ENCODE peak calls at places on chromosomes 4 and X, in seven cellular contexts. S is neural progenitor cell, Q is HL-60, G is fibroblast of the conjunctiva, E is HEK293T, N is activated B cell treated with CpG ODN at 0.5 μM for 24 hours, D is T-helper 9 cell. I is an unnamed sample.
A peak's percentile ranks its signal among the peaks of the same experiment; 100 is the strongest.

GRCh38 chrX:20711366-20711765 is 444.7 kb upstream of the RPS6KA3 start:
- DNase-seq in Q (no peak), G (no peak), D (no peak), S (no peak), N (no peak), E (no peak), I (peak; percentile 72)

GRCh38 chr4:7154351-7154981 is 37.9 kb upstream of the SORCS2 start:
- DNase-seq in S (no peak), E (no peak), G (no peak), D (no peak), N (no peak), Q (no peak), I (no peak)

GRCh38 chrX:152635941-152636340 is 1.8 kb upstream of the GABRQ start:
- DNase-seq in G (peak; percentile 50), D (no peak), N (no peak), S (peak; percentile 74), Q (peak; percentile 19), E (peak; percentile 60), I (no peak)

GRCh38 chrX:106484233-106484632 is 127.5 kb upstream of the RADX start:
- DNase-seq in E (no peak), G (no peak), Q (no peak), S (no peak), D (no peak), N (no peak), I (no peak)

GRCh38 chrX:727738-728621 is 97.4 kb downstream of the SHOX start:
- DNase-seq in S (peak; percentile 65), E (peak; percentile 33), G (no peak), N (no peak), Q (peak; percentile 14), D (no peak), I (no peak)

GRCh38 chrX:45404206-45404605 is 203.5 kb upstream of the DIPK2B start:
- DNase-seq in Q (no peak), G (no peak), N (no peak), E (no peak), D (no peak), S (no peak), I (no peak)

GRCh38 chrX:130285069-130285620 is 16.4 kb upstream of the ZNF280C start:
- DNase-seq in S (no peak), G (no peak), N (no peak), Q (no peak), E (no peak), D (no peak), I (no peak)

GRCh38 chr4:145231906-145232700 is 51.7 kb upstream of the OTUD4 start:
- DNase-seq in G (peak; percentile 42), E (no peak), N (no peak), D (no peak), S (no peak), Q (no peak), I (no peak)

GRCh38 chr4:143488684-143489083 is 24.8 kb upstream of the SMARCA5 start:
- DNase-seq in N (no peak), Q (no peak), S (no peak), G (no peak), D (no peak), E (no peak), I (no peak)

GRCh38 chr4:100165809-100166208 is 24.5 kb downstream of the DDIT4L start:
- DNase-seq in G (no peak), Q (peak; percentile 58), N (no peak), D (no peak), E (no peak), S (peak; percentile 44), I (no peak)

GRCh38 chr4:109559625-109559982 is 442 bp upstream of the MCUB start:
- DNase-seq in Q (no peak), E (peak; percentile 33), D (no peak), S (no peak), N (peak; percentile 52), G (no peak), I (no peak)

GRCh38 chrX:31459361-31459760 is 387.5 kb upstream of the FTHL17 start:
- DNase-seq in S (no peak), G (no peak), Q (no peak), N (no peak), E (no peak), D (no peak), I (no peak)

GRCh38 chr4:178264001-178264400 is 821.8 kb upstream of the AGA start:
- DNase-seq in E (no peak), G (no peak), D (no peak), Q (no peak), S (peak; percentile 36), N (no peak), I (no peak)

GRCh38 chr4:99998062-99998880 is 48.2 kb upstream of the H2AZ1 start:
- DNase-seq in E (no peak), G (peak; percentile 23), N (no peak), S (peak; percentile 36), D (no peak), Q (peak; percentile 6), I (no peak)

GRCh38 chr4:73662709-73663546 is 42.7 kb upstream of the RASSF6 start:
- DNase-seq in Q (peak; percentile 51), E (peak; percentile 53), S (no peak), D (no peak), G (peak; percentile 70), N (no peak), I (no peak)

GRCh38 chr4:137534516-137534915 is 2.2 kb upstream of the PCDH18 start:
- DNase-seq in N (no peak), D (no peak), Q (no peak), S (no peak), E (no peak), G (no peak), I (no peak)

GRCh38 chr4:99875073-99875472 is 19.2 kb downstream of the LAMTOR3 start:
- DNase-seq in E (no peak), D (no peak), S (no peak), N (no peak), Q (no peak), G (no peak), I (no peak)

GRCh38 chr4:159283697-159284492 is 181.0 kb downstream of the RAPGEF2 start:
- DNase-seq in N (no peak), G (peak; percentile 50), D (no peak), S (no peak), E (no peak), Q (no peak), I (no peak)

GRCh38 chr4:102169345-102169744 is 175.9 kb downstream of the SLC39A8 start:
- DNase-seq in Q (no peak), N (no peak), D (no peak), E (peak; percentile 17), G (no peak), S (peak; percentile 61), I (no peak)

GRCh38 chrX:39477438-39478120 is 620.2 kb downstream of the BCOR start:
- DNase-seq in Q (no peak), N (no peak), D (no peak), S (peak; percentile 47), E (peak; percentile 41), G (no peak), I (no peak)

GRCh38 chrX:57313583-57314215 is 27.2 kb downstream of the FAAH2 start:
- DNase-seq in E (no peak), D (no peak), Q (no peak), N (no peak), G (no peak), S (no peak), I (no peak)

GRCh38 chr4:139144161-139144859 is 32.7 kb downstream of the ELF2 start:
- DNase-seq in S (peak; percentile 43), Q (peak; percentile 86), D (no peak), N (no peak), G (peak; percentile 9), E (no peak), I (no peak)

GRCh38 chr4:155569960-155570515 is 96.6 kb upstream of the GUCY1A1 start:
- DNase-seq in G (no peak), S (no peak), Q (no peak), E (no peak), N (no peak), D (no peak), I (no peak)

GRCh38 chrX:72169008-72169728 is 12.4 kb upstream of the PIN4 start:
- DNase-seq in N (no peak), G (no peak), D (peak; percentile 1), E (no peak), S (no peak), Q (no peak), I (no peak)

GRCh38 chrX:111719426-111720210 is 38.6 kb downstream of the ALG13 start:
- DNase-seq in G (no peak), Q (peak; percentile 6), D (no peak), S (no peak), E (no peak), N (no peak), I (no peak)

GRCh38 chrX:9257718-9258117 is 207.1 kb upstream of the TBL1X start:
- DNase-seq in G (no peak), E (no peak), N (no peak), S (no peak), Q (no peak), D (no peak), I (no peak)

GRCh38 chrX:23766650-23767551 is 16.1 kb upstream of the SAT1 start:
- DNase-seq in Q (no peak), N (no peak), S (no peak), D (no peak), G (no peak), E (no peak), I (no peak)

I was measured in C1 segment of cervical spinal cord.